ENCODE peak calls at places on chromosomes 5 and 9, in seven cellular contexts. L, P, N, A, M, U and Y are unnamed samples.

GRCh38 chr5:24385617-24386016 is 259.2 kb downstream of the CDH10 start:
- DNase-seq in L (peak), P (no peak), N (no peak), A (no peak), M (no peak), U (no peak), Y (no peak)

GRCh38 chr5:72472666-72473422 is 34.4 kb downstream of the ZNF366 start:
- DNase-seq in L (no peak), P (no peak), N (no peak), A (peak), M (no peak), U (no peak), Y (no peak)

GRCh38 chr9:20941177-20941690 is 90.2 kb downstream of the HACD4 start:
- DNase-seq in L (peak), P (peak), N (peak), A (peak), M (peak), U (peak), Y (peak)

GRCh38 chr5:18745988-18746615 is 1111.8 kb downstream of the TAF11L14 start:
- DNase-seq in L (no peak), P (no peak), N (no peak), A (peak), M (peak), U (peak), Y (no peak)

GRCh38 chr5:59698774-59699173 is 194.8 kb downstream of the PDE4D start:
- DNase-seq in L (no peak), P (no peak), N (no peak), A (no peak), M (no peak), U (no peak), Y (no peak)

GRCh38 chr5:1767524-1768282 is 31.9 kb downstream of the MRPL36 start:
- DNase-seq in L (no peak), P (no peak), N (no peak), A (no peak), M (no peak), U (no peak), Y (no peak)

GRCh38 chr9:97046228-97046627 is 7.3 kb upstream of the CTSV start:
- DNase-seq in L (peak), P (no peak), N (no peak), A (peak), M (no peak), U (no peak), Y (no peak)

GRCh38 chr9:134496413-134497282 is 145.0 kb upstream of the COL5A1 start:
- DNase-seq in L (no peak), P (no peak), N (no peak), A (peak), M (no peak), U (no peak), Y (no peak)

GRCh38 chr5:139638090-139638735 is 9.9 kb upstream of the CXXC5 start:
- DNase-seq in L (no peak), P (peak), N (peak), A (peak), M (no peak), U (peak), Y (peak)

GRCh38 chr5:159263569-159263905 is 447 bp downstream of the UBLCP1 start:
- DNase-seq in L (no peak), P (no peak), N (peak), A (no peak), M (no peak), U (no peak), Y (no peak)

DNA sequence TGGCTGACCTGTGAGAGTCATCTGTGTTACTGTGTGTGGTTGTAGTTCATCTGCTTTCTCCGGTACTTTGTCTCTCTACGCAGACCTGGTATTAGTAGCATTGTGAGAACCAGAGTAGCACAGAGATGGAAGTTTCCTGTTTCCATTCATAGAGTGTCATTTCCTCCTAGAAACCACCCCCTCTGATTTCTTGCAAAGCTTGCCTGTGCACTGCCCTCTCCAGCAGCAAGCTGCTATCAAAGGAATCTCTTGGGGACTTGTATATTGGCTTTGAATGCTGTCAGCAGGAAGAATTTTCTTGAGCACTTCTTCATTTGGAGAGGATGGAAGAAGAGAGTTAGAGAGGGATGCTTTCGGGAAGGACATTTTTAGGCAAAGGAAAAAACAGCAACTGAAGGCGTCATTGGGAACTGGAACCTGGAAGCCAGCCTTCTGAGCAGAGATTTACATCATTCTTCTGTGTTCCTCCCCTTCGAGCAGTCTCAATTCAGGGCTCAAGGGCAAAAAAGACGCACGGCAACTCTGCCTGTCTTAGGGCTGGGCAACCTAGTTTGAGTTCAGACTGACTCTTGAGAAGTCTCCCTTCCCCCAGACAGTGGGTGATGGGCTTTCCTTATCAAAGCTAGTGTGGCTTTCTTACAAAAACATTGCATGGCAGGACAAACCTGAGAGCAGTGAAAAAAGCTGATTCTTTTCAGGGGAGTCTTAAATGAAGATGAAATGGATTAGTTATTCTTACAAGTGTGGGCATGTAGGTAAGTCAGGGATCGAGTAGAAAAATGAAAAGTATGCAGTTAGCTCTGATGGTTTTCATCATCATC is 226.3 kb downstream of the AOPEP start:
- DNase-seq in L (peak), P (no peak), N (no peak), A (peak), M (no peak), U (peak), Y (no peak)
- H3K27ac ChIP-seq in L (peak), P (peak), N (peak), A (no peak), M (no peak), U (no peak), Y (peak)

GRCh38 chr5:117072439-117072838 is 497.8 kb upstream of the SEMA6A start:
- DNase-seq in L (no peak), P (no peak), N (no peak), A (no peak), M (no peak), U (no peak), Y (no peak)
- H3K27ac ChIP-seq in L (no peak), P (no peak), N (no peak), A (no peak), M (no peak), U (no peak), Y (no peak)

GRCh38 chr9:123686849-123687233 is 243.1 kb downstream of the DENND1A start:
- DNase-seq in L (no peak), P (no peak), N (no peak), A (no peak), M (no peak), U (no peak), Y (no peak)
- H3K27ac ChIP-seq in L (no peak), P (no peak), N (no peak), A (no peak), M (no peak), U (no peak), Y (no peak)

GRCh38 chr5:122073864-122074263 is 4.2 kb downstream of the LOX start:
- DNase-seq in L (no peak), P (no peak), N (no peak), A (no peak), M (no peak), U (no peak), Y (no peak)

GRCh38 chr5:122078116-122078865 is at the start of gene LOX:
- DNase-seq in L (peak), P (peak), N (no peak), A (peak), M (no peak), U (no peak), Y (no peak)

GRCh38 chr5:122077451-122078115 is 476 bp downstream of the LOX start:
- DNase-seq in L (no peak), P (no peak), N (no peak), A (peak), M (no peak), U (no peak), Y (no peak)

GRCh38 chr5:122076023-122076422 is 2.0 kb downstream of the LOX start:
- DNase-seq in L (no peak), P (no peak), N (no peak), A (peak), M (no peak), U (no peak), Y (no peak)

GRCh38 chr5:122076669-122077450 is 1.2 kb downstream of the LOX start:
- DNase-seq in L (peak), P (peak), N (peak), A (peak), M (no peak), U (no peak), Y (peak)
- H3K27ac ChIP-seq in L (no peak), P (peak), N (no peak), A (peak), M (no peak), U (no peak), Y (no peak)

DNA sequence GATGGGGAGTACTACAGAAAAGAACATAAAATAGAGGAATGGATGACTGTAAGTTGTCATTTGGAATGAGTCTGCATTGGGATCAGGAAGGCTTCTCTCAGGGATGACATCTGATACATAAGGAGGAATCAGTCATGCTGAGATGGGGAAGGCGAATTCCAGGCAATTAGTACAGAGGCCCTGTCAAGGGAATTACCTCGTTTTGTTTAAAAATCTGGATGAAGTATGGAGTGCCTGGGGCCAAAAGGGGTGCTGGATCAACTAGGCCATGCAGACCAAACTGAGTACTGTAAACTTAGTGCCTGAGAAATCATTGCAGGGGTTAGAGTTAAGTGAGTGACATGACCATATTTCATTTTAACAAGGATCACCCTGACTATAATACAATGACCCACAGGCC is 30.5 kb downstream of the JAKMIP2 start:
- DNase-seq in L (no peak), P (no peak), N (no peak), A (no peak), M (no peak), U (no peak), Y (no peak)
- H3K27ac ChIP-seq in L (no peak), P (no peak), N (peak), A (no peak), M (no peak), U (no peak), Y (peak)

GRCh38 chr5:132461671-132462070 is 28.9 kb downstream of the IRF1 start:
- DNase-seq in L (no peak), P (no peak), N (no peak), A (no peak), M (no peak), U (no peak), Y (no peak)

GRCh38 chr5:132461235-132461634 is 29.3 kb downstream of the IRF1 start:
- DNase-seq in L (no peak), P (no peak), N (no peak), A (no peak), M (no peak), U (no peak), Y (no peak)

GRCh38 chr5:132463808-132464154 is 26.8 kb downstream of the IRF1 start:
- DNase-seq in L (no peak), P (no peak), N (no peak), A (no peak), M (no peak), U (no peak), Y (no peak)

GRCh38 chr5:132464155-132464939 is 26.2 kb downstream of the IRF1 start:
- DNase-seq in L (no peak), P (no peak), N (no peak), A (peak), M (no peak), U (peak), Y (no peak)

DNA sequence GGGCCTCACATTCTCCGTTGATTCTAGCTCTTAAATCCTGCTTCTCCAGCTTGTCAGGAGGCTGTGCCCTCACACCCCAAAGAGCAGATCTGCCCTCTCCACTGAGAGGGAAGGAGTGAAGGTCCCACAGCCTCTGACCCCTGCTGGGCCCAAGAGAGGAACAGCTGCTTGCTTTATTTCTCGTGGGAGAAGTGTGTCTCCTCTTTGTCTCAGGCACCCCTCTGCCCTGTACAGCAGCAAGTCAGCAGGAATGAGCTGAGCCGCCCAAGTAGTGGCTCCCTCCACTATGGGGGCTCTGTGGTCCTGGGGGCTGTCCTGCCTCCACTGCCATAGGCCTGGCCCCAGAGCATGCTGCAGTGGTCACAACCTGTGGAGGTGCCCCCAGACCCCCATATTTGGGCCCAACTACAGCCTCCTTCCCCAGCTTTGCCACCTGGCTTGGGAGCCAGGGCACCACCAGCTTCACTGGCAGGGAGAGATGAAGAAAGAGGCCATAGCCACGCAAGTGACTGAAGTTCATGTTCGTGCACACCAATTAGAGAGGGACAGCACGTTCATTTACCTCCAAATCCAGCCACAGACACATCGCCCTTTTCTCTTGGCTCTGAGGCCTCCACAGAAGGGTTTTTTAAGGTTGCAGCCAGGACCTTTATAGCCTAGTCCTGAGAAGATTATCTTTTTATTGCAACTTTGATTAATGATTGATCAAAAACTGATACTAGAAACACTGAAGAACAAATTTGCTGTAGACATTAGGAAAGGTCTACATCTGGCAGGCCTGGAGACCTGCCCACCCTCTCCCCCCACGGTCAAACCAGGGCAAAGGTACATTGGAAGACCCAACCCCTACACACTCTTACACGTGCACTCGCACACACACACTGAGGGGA is 27.5 kb downstream of the IRF1 start:
- DNase-seq in L (no peak), P (no peak), N (no peak), A (no peak), M (no peak), U (no peak), Y (no peak)
- H3K27ac ChIP-seq in L (peak), P (peak), N (no peak), A (no peak), M (no peak), U (no peak), Y (no peak)

DNA sequence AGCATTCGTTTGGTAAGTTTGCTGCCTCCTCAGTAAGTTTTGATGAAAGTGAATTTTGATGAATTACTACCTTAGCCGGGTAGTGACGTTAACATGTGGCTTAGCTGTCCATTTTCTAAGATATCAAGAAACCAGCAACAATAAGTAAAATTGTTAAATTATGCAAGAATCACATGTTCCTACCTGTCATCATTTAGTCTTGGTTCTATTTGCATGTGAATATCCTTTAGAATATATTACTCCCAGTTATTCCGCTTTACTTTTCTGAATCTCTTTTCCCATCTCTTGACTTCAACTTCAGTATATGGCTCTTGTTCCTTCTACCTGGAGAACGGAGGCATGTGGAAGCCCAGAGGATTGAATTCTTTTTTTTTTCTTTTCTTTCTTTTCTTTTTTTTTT is 59.4 kb downstream of the DOCK8 start:
- DNase-seq in L (no peak), P (no peak), N (no peak), A (no peak), M (no peak), U (no peak), Y (no peak)
- H3K27ac ChIP-seq in L (no peak), P (no peak), N (no peak), A (no peak), M (peak), U (peak), Y (no peak)

GRCh38 chr9:129875181-129875611 is 39.9 kb downstream of the USP20 start:
- DNase-seq in L (no peak), P (no peak), N (no peak), A (no peak), M (no peak), U (no peak), Y (no peak)
- H3K27ac ChIP-seq in L (no peak), P (no peak), N (no peak), A (no peak), M (no peak), U (no peak), Y (no peak)

GRCh38 chr9:127182901-127183746 is 60.7 kb upstream of the ANGPTL2 start:
- DNase-seq in L (no peak), P (no peak), N (no peak), A (peak), M (no peak), U (no peak), Y (no peak)

GRCh38 chr9:127185181-127185580 is 62.7 kb upstream of the ANGPTL2 start:
- DNase-seq in L (no peak), P (no peak), N (no peak), A (no peak), M (no peak), U (no peak), Y (no peak)

GRCh38 chr9:127185931-127186781 is 63.7 kb upstream of the ANGPTL2 start:
- DNase-seq in L (no peak), P (peak), N (peak), A (peak), M (no peak), U (no peak), Y (peak)

GRCh38 chr9:127184641-127185040 is 62.2 kb upstream of the ANGPTL2 start:
- DNase-seq in L (no peak), P (no peak), N (peak), A (peak), M (no peak), U (no peak), Y (no peak)

DNA sequence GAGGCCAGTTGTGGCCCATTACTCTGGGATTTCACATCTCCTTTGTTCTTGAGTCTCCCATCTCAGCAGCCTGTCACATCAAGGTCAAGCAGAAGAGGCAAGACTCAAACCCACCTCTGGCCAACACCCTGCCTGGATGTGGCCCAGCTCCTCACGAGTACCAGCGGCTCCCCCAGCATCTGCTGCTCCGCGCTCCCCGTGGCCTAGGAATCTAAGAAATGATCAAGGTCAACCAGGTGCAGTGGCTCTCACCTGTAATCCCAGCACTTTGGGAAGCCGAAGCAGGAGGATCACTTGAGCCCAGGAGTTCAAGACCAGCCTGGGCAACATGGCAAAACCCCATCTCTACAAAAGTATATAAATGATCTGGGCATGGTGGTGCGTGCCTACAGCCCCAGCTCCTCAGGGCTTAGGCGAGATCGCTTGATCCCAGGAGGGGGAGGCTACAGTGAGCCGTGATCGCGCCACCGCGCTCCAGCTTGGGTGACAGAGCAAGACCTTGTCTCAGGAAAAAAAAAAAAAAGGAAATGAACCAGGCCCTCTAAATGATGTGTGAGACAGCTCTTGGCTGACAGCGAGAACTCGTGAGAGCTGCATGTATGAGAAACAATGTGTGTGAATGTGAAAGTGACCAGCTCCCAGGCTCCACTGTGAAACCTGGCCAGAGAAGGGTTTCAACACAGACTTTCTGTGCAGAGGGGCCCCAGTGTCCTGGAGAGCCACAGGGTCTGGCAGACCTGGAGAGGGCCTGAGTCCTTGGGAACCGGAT is 61.6 kb upstream of the ANGPTL2 start:
- DNase-seq in L (no peak), P (peak), N (peak), A (peak), M (no peak), U (no peak), Y (no peak)
- H3K27ac ChIP-seq in L (no peak), P (peak), N (peak), A (peak), M (no peak), U (no peak), Y (no peak)

GRCh38 chr9:120435066-120435465 is 144.9 kb downstream of the CDK5RAP2 start:
- DNase-seq in L (no peak), P (no peak), N (no peak), A (peak), M (no peak), U (no peak), Y (no peak)
- H3K27ac ChIP-seq in L (no peak), P (peak), N (no peak), A (peak), M (no peak), U (no peak), Y (no peak)